ENCODE peak calls at places on chromosomes 6 and 20, in nine cellular contexts. B is cardiac muscle cell; U is NCI-H1417 treated with DMSO at 0.1 percent for 48 hours; C is AG04450; V is stimulated activated CD4-positive, alpha-beta T cell treated with anti-CD3 and anti-CD28 coated beads, Interleukin-15, amount 100 ng/mL, for 1 hour; W is DMS153; A is DND-41; Y is A673; L is natural killer cell. H is an unnamed sample.

GRCh38 chr6:23851551-23851950 is 274.5 kb upstream of the NRSN1 start:
- DNase-seq in C (no peak), Y (no peak), L (no peak), V (no peak), B (no peak), U (no peak), A (no peak), W (no peak), H (no peak)

GRCh38 chr6:72784581-72784980 is 162.7 kb downstream of the KCNQ5 start:
- DNase-seq in U (no peak), C (no peak), W (no peak), V (no peak), L (no peak), Y (no peak), A (no peak), B (no peak), H (no peak)

GRCh38 chr6:37507690-37508421 is 8.2 kb upstream of the CCDC167 start:
- DNase-seq in V (no peak), L (no peak), W (no peak), A (peak), B (no peak), C (no peak), Y (no peak), U (peak), H (no peak)

GRCh38 chr6:111918825-111919224 is 45.6 kb upstream of the FYN start:
- DNase-seq in W (no peak), U (no peak), A (peak), L (no peak), C (no peak), B (no peak), V (no peak), Y (no peak), H (no peak)

GRCh38 chr6:35140991-35141720 is at the start of gene TCP11:
- DNase-seq in B (no peak), A (peak), L (peak), V (no peak), Y (no peak), W (no peak), U (no peak), C (no peak), H (no peak)

GRCh38 chr20:58011947-58012610 is 216.4 kb downstream of the ANKRD60 start:
- DNase-seq in L (no peak), B (no peak), U (no peak), A (no peak), V (no peak), C (no peak), Y (no peak), W (no peak), H (no peak)

GRCh38 chr6:111996159-111996558 is 57.7 kb upstream of the CCN6 start:
- DNase-seq in Y (no peak), A (peak), C (no peak), B (no peak), U (no peak), W (no peak), L (no peak), V (no peak), H (no peak)

GRCh38 chr6:26205161-26205624 is 118.0 kb downstream of the HFE start:
- DNase-seq in V (peak), B (peak), C (peak), U (peak), L (peak), W (peak), Y (peak), A (peak), H (peak)

GRCh38 chr6:292506-293184 is 358 bp downstream of the DUSP22 start:
- DNase-seq in C (no peak), W (no peak), V (peak), Y (peak), L (peak), A (peak), B (peak), U (no peak), H (no peak)

GRCh38 chr6:46347669-46348068 is 143.6 kb downstream of the RCAN2 start:
- DNase-seq in L (no peak), V (no peak), B (no peak), U (no peak), W (no peak), A (no peak), C (no peak), Y (no peak), H (no peak)

GRCh38 chr20:35506872-35507638 is 22.4 kb downstream of the C20orf173 start:
- DNase-seq in U (no peak), L (no peak), W (no peak), A (no peak), Y (no peak), C (no peak), V (no peak), B (no peak), H (peak)

GRCh38 chr20:1818247-1818840 is 76.9 kb upstream of the SIRPA start:
- DNase-seq in L (no peak), V (no peak), B (no peak), W (no peak), U (no peak), Y (no peak), C (no peak), A (no peak), H (no peak)

GRCh38 chr6:149938571-149939462 is 3.0 kb upstream of the ULBP2 start:
- DNase-seq in V (no peak), Y (no peak), W (no peak), U (no peak), C (no peak), A (no peak), B (no peak), L (peak), H (no peak)

GRCh38 chr6:23454090-23454998 is 671.7 kb upstream of the NRSN1 start:
- DNase-seq in C (peak), A (no peak), Y (no peak), B (no peak), V (no peak), U (no peak), L (no peak), W (no peak), H (no peak)

GRCh38 chr6:5679696-5680494 is 326.8 kb downstream of the NRN1 start:
- DNase-seq in U (no peak), W (peak), B (no peak), L (no peak), C (no peak), Y (no peak), V (no peak), A (no peak), H (no peak)

GRCh38 chr6:83838727-83839126 is 14.4 kb upstream of the RIPPLY2 start:
- DNase-seq in C (no peak), V (no peak), B (no peak), U (no peak), L (no peak), A (no peak), Y (no peak), W (no peak), H (no peak)

GRCh38 chr6:1622851-1623768 is 13.4 kb downstream of the FOXC1 start:
- DNase-seq in L (no peak), C (no peak), Y (no peak), V (no peak), B (no peak), U (no peak), A (no peak), W (no peak), H (no peak)

GRCh38 chr20:24579475-24579874 is 110.0 kb downstream of the SYNDIG1 start:
- DNase-seq in Y (no peak), V (no peak), W (no peak), A (no peak), L (no peak), U (no peak), B (no peak), C (no peak), H (no peak)

GRCh38 chr20:60816901-60817300 is 435.2 kb upstream of the CDH4 start:
- DNase-seq in L (no peak), Y (no peak), U (no peak), A (no peak), C (no peak), W (no peak), V (no peak), B (no peak), H (no peak)